ENCODE peak calls at places on chromosomes 4 and X, in five cellular contexts. One of them, this sample, is unnamed.

GRCh38 chr4:169810325-169811323 is 52.9 kb upstream of the HPF1 start:
- DNase-seq in amniotic stem cell: peak
- DNase-seq in mucosa of gallbladder: peak
- DNase-seq in AG08396: peak
- DNase-seq in epithelial cell of prostate: no peak
- DNase-seq in this sample: no peak

GRCh38 chr4:14768449-14768848 is 233.8 kb upstream of the CPEB2 start:
- DNase-seq in amniotic stem cell: no peak
- DNase-seq in mucosa of gallbladder: no peak
- DNase-seq in epithelial cell of prostate: no peak
- DNase-seq in AG08396: no peak
- DNase-seq in this sample: no peak

GRCh38 chrX:259692-260355 is 21.4 kb upstream of the PLCXD1 start:
- DNase-seq in epithelial cell of prostate: no peak
- DNase-seq in amniotic stem cell: no peak
- DNase-seq in mucosa of gallbladder: no peak
- DNase-seq in AG08396: no peak
- DNase-seq in this sample: peak

GRCh38 chr4:87375719-87376291 is 15.2 kb downstream of the HSD17B11 start:
- DNase-seq in mucosa of gallbladder: peak
- DNase-seq in amniotic stem cell: peak
- DNase-seq in epithelial cell of prostate: no peak
- DNase-seq in AG08396: peak
- DNase-seq in this sample: no peak

GRCh38 chr4:76211769-76212168 is 1.9 kb downstream of the SCARB2 start:
- DNase-seq in epithelial cell of prostate: no peak
- DNase-seq in mucosa of gallbladder: no peak
- DNase-seq in AG08396: no peak
- DNase-seq in amniotic stem cell: no peak
- DNase-seq in this sample: no peak

GRCh38 chr4:139242511-139243051 is 37.4 kb downstream of the MGARP start:
- DNase-seq in epithelial cell of prostate: peak
- DNase-seq in amniotic stem cell: peak
- DNase-seq in mucosa of gallbladder: no peak
- DNase-seq in AG08396: peak
- DNase-seq in this sample: peak

GRCh38 chr4:77905651-77906263 is 43.1 kb downstream of the MRPL1 start:
- DNase-seq in epithelial cell of prostate: no peak
- DNase-seq in AG08396: no peak
- DNase-seq in amniotic stem cell: no peak
- DNase-seq in mucosa of gallbladder: no peak
- DNase-seq in this sample: no peak

GRCh38 chrX:70452143-70452733 is 7.6 kb downstream of the DLG3 start:
- DNase-seq in epithelial cell of prostate: no peak
- DNase-seq in AG08396: peak
- DNase-seq in mucosa of gallbladder: peak
- DNase-seq in amniotic stem cell: peak
- DNase-seq in this sample: no peak

GRCh38 chrX:128425546-128425945 is 373.3 kb upstream of the ACTRT1 start:
- DNase-seq in mucosa of gallbladder: no peak
- DNase-seq in amniotic stem cell: no peak
- DNase-seq in AG08396: no peak
- DNase-seq in epithelial cell of prostate: no peak
- DNase-seq in this sample: no peak

GRCh38 chr4:187826725-187827124 is 168.8 kb upstream of the ZFP42 start:
- DNase-seq in mucosa of gallbladder: no peak
- DNase-seq in epithelial cell of prostate: no peak
- DNase-seq in amniotic stem cell: no peak
- DNase-seq in AG08396: no peak
- DNase-seq in this sample: no peak

GRCh38 chrX:121958886-121959285 is 911.5 kb downstream of the GLUD2 start:
- DNase-seq in amniotic stem cell: no peak
- DNase-seq in epithelial cell of prostate: no peak
- DNase-seq in mucosa of gallbladder: no peak
- DNase-seq in AG08396: no peak
- DNase-seq in this sample: no peak

GRCh38 chr4:118814054-118814453 is 21.9 kb downstream of the SEC24D start:
- DNase-seq in epithelial cell of prostate: no peak
- DNase-seq in AG08396: no peak
- DNase-seq in mucosa of gallbladder: no peak
- DNase-seq in amniotic stem cell: no peak
- DNase-seq in this sample: no peak

GRCh38 chrX:134801267-134801666 is 143.0 kb upstream of the PLAC1 start:
- DNase-seq in mucosa of gallbladder: no peak
- DNase-seq in epithelial cell of prostate: no peak
- DNase-seq in AG08396: no peak
- DNase-seq in amniotic stem cell: no peak
- DNase-seq in this sample: no peak

GRCh38 chr4:115433501-115433900 is 320.1 kb upstream of the NDST4 start:
- DNase-seq in AG08396: no peak
- DNase-seq in mucosa of gallbladder: no peak
- DNase-seq in epithelial cell of prostate: no peak
- DNase-seq in amniotic stem cell: no peak
- DNase-seq in this sample: no peak

GRCh38 chr4:186144180-186144579 is 39.7 kb downstream of the FAM149A start:
- DNase-seq in mucosa of gallbladder: peak
- DNase-seq in epithelial cell of prostate: no peak
- DNase-seq in AG08396: peak
- DNase-seq in amniotic stem cell: peak
- DNase-seq in this sample: no peak